ENCODE peak calls at places on chromosome 16, in five cellular contexts. M is uterus, F is Peyer's patch, Z is fibroblast of lung, O is mammary epithelial cell. I is an unnamed sample.

GRCh38 chr16:84751947-84752346 is 52.1 kb downstream of the USP10 start:
- DNase-seq in O (peak), Z (no peak), F (no peak), M (no peak), I (no peak)

GRCh38 chr16:86563489-86564345 is 2.9 kb upstream of the FOXC2 start:
- DNase-seq in O (peak), Z (peak), M (peak), F (peak), I (peak)

GRCh38 chr16:69513180-69513966 is 52.4 kb upstream of the NFAT5 start:
- DNase-seq in O (peak), M (no peak), F (no peak), Z (peak), I (no peak)

GRCh38 chr16:71853413-71853812 is 7.6 kb downstream of the ATXN1L start:
- DNase-seq in O (no peak), M (no peak), Z (no peak), F (peak), I (no peak)

GRCh38 chr16:2969545-2970521 is 685 bp downstream of the PAQR4 start:
- DNase-seq in F (peak), Z (peak), O (peak), M (no peak), I (peak)

GRCh38 chr16:15498427-15499175 is 64.2 kb downstream of the BMERB1 start:
- DNase-seq in O (no peak), F (no peak), M (no peak), Z (peak), I (no peak)

GRCh38 chr16:9969580-9969979 is 212.6 kb downstream of the GRIN2A start:
- DNase-seq in O (no peak), Z (no peak), M (no peak), F (no peak), I (no peak)

GRCh38 chr16:85502357-85502756 is 110.8 kb upstream of the GSE1 start:
- DNase-seq in M (no peak), Z (no peak), F (no peak), O (no peak), I (no peak)

GRCh38 chr16:24036038-24036543 is 200.3 kb downstream of the PRKCB start:
- DNase-seq in Z (no peak), M (no peak), F (no peak), O (no peak), I (no peak)

GRCh38 chr16:64730261-64730660 is 391.6 kb downstream of the CDH11 start:
- DNase-seq in O (no peak), F (no peak), M (no peak), Z (peak), I (no peak)

GRCh38 chr16:14377326-14377725 is 252.7 kb downstream of the PARN start:
- DNase-seq in M (no peak), F (no peak), Z (peak), O (no peak), I (no peak)

GRCh38 chr16:88703486-88704309 is 2.5 kb downstream of the RNF166 start:
- DNase-seq in O (no peak), F (peak), Z (peak), M (no peak), I (peak)

DNA sequence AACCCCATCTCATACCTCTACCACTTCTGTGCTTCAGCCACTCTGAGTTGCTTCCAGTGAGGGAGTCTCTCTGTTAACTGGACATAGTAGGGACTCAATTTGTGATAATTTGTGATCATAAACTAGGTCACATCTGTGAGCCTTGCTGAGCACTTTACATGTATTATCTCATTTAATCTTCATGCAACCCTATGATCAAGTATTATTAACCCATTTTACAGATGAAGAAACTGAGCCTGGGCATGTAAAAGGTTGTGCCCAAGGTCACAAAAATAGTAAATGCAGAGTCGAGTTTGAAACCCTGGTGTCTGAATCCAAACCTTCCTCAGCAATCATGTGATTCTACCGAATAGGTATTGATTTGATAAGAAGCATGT is 18.6 kb downstream of the PDP2 start:
- DNase-seq in O (no peak), M (no peak), Z (no peak), F (no peak), I (no peak)
- H3K27ac ChIP-seq in O (no peak), M (peak), Z (no peak), F (peak), I (no peak)

GRCh38 chr16:50565428-50565827 is 17.2 kb downstream of the NKD1 start:
- DNase-seq in F (no peak), M (no peak), Z (no peak), O (no peak), I (no peak)
- TF ChIP-seq CTCF in F (no peak), M (no peak), Z (no peak), O (no peak), I (no peak)

GRCh38 chr16:50606431-50607050 is 58.3 kb downstream of the NKD1 start:
- DNase-seq in M (no peak), F (no peak), Z (no peak), O (no peak), I (no peak)
- H3K27ac ChIP-seq in M (peak), F (no peak), Z (no peak), O (no peak), I (no peak)

GRCh38 chr16:68084504-68085258 is 489 bp upstream of the NFATC3 start:
- DNase-seq in F (peak), Z (peak), O (peak), M (peak), I (peak)

GRCh38 chr16:68082596-68083238 is 2.5 kb upstream of the NFATC3 start:
- DNase-seq in M (no peak), O (no peak), Z (no peak), F (peak), I (no peak)

GRCh38 chr16:68085259-68086071 is at the start of gene NFATC3:
- DNase-seq in O (peak), Z (peak), F (peak), M (peak), I (peak)

GRCh38 chr16:68083239-68083781 is 1.9 kb upstream of the NFATC3 start:
- DNase-seq in O (no peak), M (no peak), F (peak), Z (no peak), I (no peak)

GRCh38 chr16:68083861-68084503 is 1.2 kb upstream of the NFATC3 start:
- DNase-seq in F (no peak), Z (peak), M (no peak), O (no peak), I (no peak)
- TF ChIP-seq CTCF in F (no peak), Z (peak), M (no peak), O (no peak), I (no peak)

GRCh38 chr16:75263291-75263962 is 12.0 kb upstream of the BCAR1 start:
- DNase-seq in M (no peak), O (no peak), F (no peak), Z (no peak), I (no peak)
- H3K27ac ChIP-seq in M (peak), O (no peak), F (no peak), Z (peak), I (no peak)

GRCh38 chr16:30417447-30418349 is 10.3 kb downstream of the ZNF771 start:
- DNase-seq in Z (peak), F (peak), O (peak), M (peak), I (peak)
- TF ChIP-seq CTCF in Z (no peak), F (peak), O (no peak), M (no peak), I (no peak)

GRCh38 chr16:80683646-80684045 is 120.8 kb downstream of the CDYL2 start:
- DNase-seq in F (no peak), Z (no peak), O (no peak), M (no peak), I (no peak)

GRCh38 chr16:80681436-80681835 is 123.0 kb downstream of the CDYL2 start:
- DNase-seq in O (no peak), F (no peak), M (no peak), Z (no peak), I (no peak)

GRCh38 chr16:80682435-80683070 is 121.8 kb downstream of the CDYL2 start:
- DNase-seq in M (no peak), O (no peak), Z (peak), F (no peak), I (no peak)

GRCh38 chr16:80680839-80681238 is 123.6 kb downstream of the CDYL2 start:
- DNase-seq in O (no peak), M (no peak), F (no peak), Z (no peak), I (no peak)

GRCh38 chr16:80680046-80680445 is 124.4 kb downstream of the CDYL2 start:
- DNase-seq in O (no peak), M (no peak), Z (no peak), F (no peak), I (no peak)
- H3K27ac ChIP-seq in O (no peak), M (no peak), Z (no peak), F (no peak), I (no peak)

DNA sequence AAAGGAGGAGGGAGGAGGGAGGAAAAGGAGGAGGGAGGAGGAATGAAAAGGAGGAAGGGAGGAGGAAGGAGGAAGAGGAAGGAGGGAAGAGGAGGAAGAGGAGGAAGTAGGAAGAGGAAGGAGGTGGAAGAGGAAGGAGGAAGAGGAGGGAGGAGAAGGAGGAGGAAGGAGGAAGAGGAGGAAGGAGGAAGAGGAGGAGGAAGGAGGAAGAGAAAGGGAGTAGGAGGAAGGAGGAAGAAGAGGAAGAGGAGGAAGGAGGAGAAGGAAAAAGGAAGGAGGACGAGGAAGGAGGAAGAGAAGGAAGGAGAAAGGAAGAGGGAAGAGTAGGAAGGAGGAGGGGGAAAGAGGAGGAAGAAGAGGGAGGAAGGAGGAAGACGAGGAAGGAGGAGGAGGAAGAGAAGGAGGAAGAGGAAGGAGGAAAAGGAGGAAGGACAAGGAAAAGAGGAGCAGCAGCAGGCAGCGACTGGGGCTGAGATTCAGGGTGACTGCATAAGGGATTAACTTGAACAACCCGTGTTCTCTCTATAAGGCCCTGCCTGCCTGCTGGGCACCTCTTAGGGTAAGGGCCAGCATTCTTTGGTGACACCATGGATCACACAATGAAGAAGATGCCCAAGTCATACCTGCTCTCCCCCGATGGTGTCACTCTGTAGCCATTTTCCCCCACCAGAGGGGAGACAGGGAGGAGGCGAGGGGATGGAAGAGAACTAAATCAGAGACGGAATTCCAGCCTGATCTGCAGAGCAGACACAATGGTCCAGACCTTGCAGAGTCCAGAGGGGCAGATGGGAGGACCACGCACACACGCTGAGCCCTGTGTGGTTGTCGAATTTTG is 1.4 kb upstream of the IL34 start:
- DNase-seq in Z (no peak), F (no peak), M (no peak), O (no peak), I (no peak)
- TF ChIP-seq CTCF in Z (no peak), F (no peak), M (no peak), O (no peak), I (no peak)

GRCh38 chr16:89955001-89955685 is 6.6 kb downstream of the DEF8 start:
- DNase-seq in Z (no peak), M (no peak), O (no peak), F (no peak), I (no peak)
- H3K27ac ChIP-seq in Z (no peak), M (no peak), O (no peak), F (no peak), I (no peak)

I was measured in CD4-positive, alpha-beta T cell.